ENCODE peak calls at places on chromosome 1, in seven cellular contexts. One of them, this sample, is unnamed.

GRCh38 chr1:904271-904950 is 19.3 kb upstream of the SAMD11 start:
- DNase-seq in dorsolateral prefrontal cortex: peak; percentile 63
- DNase-seq in lung: peak; percentile 82
- DNase-seq in astrocyte: peak; percentile 52
- DNase-seq in adrenal gland: peak; percentile 82
- DNase-seq in uterus: peak; percentile 62
- DNase-seq in tibial artery: peak; percentile 55
- DNase-seq in this sample: peak; percentile 79

GRCh38 chr1:112906155-112906698 is 49.8 kb downstream of the SLC16A1 start:
- DNase-seq in dorsolateral prefrontal cortex: no peak
- DNase-seq in lung: no peak
- DNase-seq in astrocyte: no peak
- DNase-seq in adrenal gland: no peak
- DNase-seq in uterus: no peak
- DNase-seq in tibial artery: no peak
- DNase-seq in this sample: no peak

GRCh38 chr1:156826596-156826995 is 9.9 kb upstream of the SH2D2A start:
- DNase-seq in dorsolateral prefrontal cortex: no peak
- DNase-seq in lung: no peak
- DNase-seq in astrocyte: peak; percentile 20
- DNase-seq in adrenal gland: no peak
- DNase-seq in uterus: no peak
- DNase-seq in tibial artery: no peak
- DNase-seq in this sample: no peak

GRCh38 chr1:7658127-7658498 is 113.0 kb upstream of the VAMP3 start:
- DNase-seq in dorsolateral prefrontal cortex: no peak
- DNase-seq in lung: no peak
- DNase-seq in astrocyte: no peak
- DNase-seq in adrenal gland: no peak
- DNase-seq in uterus: no peak
- DNase-seq in tibial artery: no peak
- DNase-seq in this sample: no peak

GRCh38 chr1:226063362-226064167 is 1.0 kb downstream of the H3-3A start:
- DNase-seq in dorsolateral prefrontal cortex: peak; percentile 44
- DNase-seq in lung: peak; percentile 37
- DNase-seq in astrocyte: peak; percentile 20
- DNase-seq in adrenal gland: peak; percentile 65
- DNase-seq in uterus: peak; percentile 55
- DNase-seq in tibial artery: peak; percentile 56
- DNase-seq in this sample: peak; percentile 13

GRCh38 chr1:110615548-110616130 is 9.5 kb upstream of the KCNA2 start:
- DNase-seq in dorsolateral prefrontal cortex: peak; percentile 93
- DNase-seq in lung: peak; percentile 59
- DNase-seq in astrocyte: peak; percentile 19
- DNase-seq in adrenal gland: peak; percentile 75
- DNase-seq in uterus: no peak
- DNase-seq in tibial artery: peak; percentile 54
- DNase-seq in this sample: no peak

GRCh38 chr1:167681024-167681423 is 40.8 kb upstream of the MPZL1 start:
- DNase-seq in dorsolateral prefrontal cortex: no peak
- DNase-seq in lung: no peak
- DNase-seq in astrocyte: no peak
- DNase-seq in adrenal gland: no peak
- DNase-seq in uterus: no peak
- DNase-seq in tibial artery: no peak
- DNase-seq in this sample: no peak

GRCh38 chr1:114108741-114109255 is 44.9 kb downstream of the SYT6 start:
- DNase-seq in dorsolateral prefrontal cortex: no peak
- DNase-seq in lung: no peak
- DNase-seq in astrocyte: peak; percentile 76
- DNase-seq in adrenal gland: no peak
- DNase-seq in uterus: no peak
- DNase-seq in tibial artery: no peak
- DNase-seq in this sample: no peak

GRCh38 chr1:16122361-16122881 is 33.4 kb downstream of the EPHA2 start:
- DNase-seq in dorsolateral prefrontal cortex: no peak
- DNase-seq in lung: no peak
- DNase-seq in astrocyte: peak; percentile 68
- DNase-seq in adrenal gland: no peak
- DNase-seq in uterus: no peak
- DNase-seq in tibial artery: no peak
- DNase-seq in this sample: no peak

GRCh38 chr1:16120411-16120810 is 35.5 kb downstream of the EPHA2 start:
- DNase-seq in dorsolateral prefrontal cortex: no peak
- DNase-seq in lung: no peak
- DNase-seq in astrocyte: no peak
- DNase-seq in adrenal gland: no peak
- DNase-seq in uterus: no peak
- DNase-seq in tibial artery: no peak
- DNase-seq in this sample: no peak

GRCh38 chr1:16119926-16120325 is 35.9 kb downstream of the EPHA2 start:
- DNase-seq in dorsolateral prefrontal cortex: no peak
- DNase-seq in lung: no peak
- DNase-seq in astrocyte: no peak
- DNase-seq in adrenal gland: no peak
- DNase-seq in uterus: no peak
- DNase-seq in tibial artery: no peak
- DNase-seq in this sample: no peak

GRCh38 chr1:16119504-16119903 is 36.4 kb downstream of the EPHA2 start:
- DNase-seq in dorsolateral prefrontal cortex: no peak
- DNase-seq in lung: no peak
- DNase-seq in astrocyte: no peak
- DNase-seq in adrenal gland: no peak
- DNase-seq in uterus: no peak
- DNase-seq in tibial artery: no peak
- DNase-seq in this sample: no peak

DNA sequence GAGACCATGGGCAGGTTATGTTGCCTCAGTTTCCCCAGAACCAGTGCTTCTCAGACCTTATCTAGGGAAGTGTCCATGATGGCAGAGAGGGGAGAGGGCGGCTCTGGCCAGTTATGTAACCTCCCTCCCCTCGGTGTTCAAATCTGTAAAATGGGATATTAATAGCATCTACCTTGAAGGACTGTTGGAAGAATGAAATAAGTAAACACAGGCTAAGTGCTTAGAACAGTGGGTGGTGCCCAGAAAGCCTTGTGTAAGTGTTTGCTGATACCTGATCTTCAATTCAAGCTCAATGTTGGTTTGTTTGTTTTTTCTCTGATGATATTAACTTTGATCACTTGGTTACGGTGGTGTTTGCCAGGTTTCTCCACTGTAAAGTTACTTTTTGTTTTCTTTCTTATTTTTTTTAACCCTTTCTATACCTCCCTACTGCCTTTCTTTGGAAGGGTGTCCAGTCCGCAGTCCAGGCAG is 34.9 kb downstream of the EPHA2 start:
- DNase-seq in dorsolateral prefrontal cortex: no peak
- DNase-seq in lung: no peak
- DNase-seq in astrocyte: no peak
- DNase-seq in adrenal gland: no peak
- DNase-seq in uterus: no peak
- DNase-seq in tibial artery: no peak
- DNase-seq in this sample: no peak
- H3K27ac ChIP-seq in dorsolateral prefrontal cortex: no peak overlapping the region
- H3K27ac ChIP-seq in lung: no peak overlapping the region
- H3K27ac ChIP-seq in astrocyte: no peak overlapping the region
- H3K27ac ChIP-seq in adrenal gland: no peak overlapping the region
- H3K27ac ChIP-seq in uterus: no peak overlapping the region
- H3K27ac ChIP-seq in tibial artery: no peak overlapping the region
- H3K27ac ChIP-seq in this sample: no peak overlapping the region

GRCh38 chr1:18119978-18120377 is 12.4 kb downstream of the IGSF21 start:
- DNase-seq in dorsolateral prefrontal cortex: no peak
- DNase-seq in lung: no peak
- DNase-seq in astrocyte: no peak
- DNase-seq in adrenal gland: no peak
- DNase-seq in uterus: no peak
- DNase-seq in tibial artery: no peak
- DNase-seq in this sample: no peak
- H3K27me3 ChIP-seq in dorsolateral prefrontal cortex: no peaks in the 10 kb centered on the region
- H3K27me3 ChIP-seq in lung: peaks cover 7% of the 10 kb centered on the region
- H3K27me3 ChIP-seq in astrocyte: peaks cover 4% of the 10 kb centered on the region
- H3K27me3 ChIP-seq in adrenal gland: peaks cover 5% of the 10 kb centered on the region
- H3K27me3 ChIP-seq in uterus: no peaks in the 10 kb centered on the region
- H3K27me3 ChIP-seq in tibial artery: peaks cover 72% of the 10 kb centered on the region
- H3K27me3 ChIP-seq in this sample: peaks cover 24% of the 10 kb centered on the region

GRCh38 chr1:220544901-220545303 is 17.0 kb downstream of the MARK1 start:
- DNase-seq in dorsolateral prefrontal cortex: no peak
- DNase-seq in lung: peak; percentile 39
- DNase-seq in astrocyte: no peak
- DNase-seq in adrenal gland: no peak
- DNase-seq in uterus: no peak
- DNase-seq in tibial artery: no peak
- DNase-seq in this sample: no peak
- TF ChIP-seq CTCF in dorsolateral prefrontal cortex: no peak
- TF ChIP-seq CTCF in lung: no peak
- TF ChIP-seq CTCF in astrocyte: no peak
- TF ChIP-seq CTCF in adrenal gland: no peak
- TF ChIP-seq CTCF in uterus: no peak
- TF ChIP-seq CTCF in tibial artery: no peak
- TF ChIP-seq CTCF in this sample: no peak

DNA sequence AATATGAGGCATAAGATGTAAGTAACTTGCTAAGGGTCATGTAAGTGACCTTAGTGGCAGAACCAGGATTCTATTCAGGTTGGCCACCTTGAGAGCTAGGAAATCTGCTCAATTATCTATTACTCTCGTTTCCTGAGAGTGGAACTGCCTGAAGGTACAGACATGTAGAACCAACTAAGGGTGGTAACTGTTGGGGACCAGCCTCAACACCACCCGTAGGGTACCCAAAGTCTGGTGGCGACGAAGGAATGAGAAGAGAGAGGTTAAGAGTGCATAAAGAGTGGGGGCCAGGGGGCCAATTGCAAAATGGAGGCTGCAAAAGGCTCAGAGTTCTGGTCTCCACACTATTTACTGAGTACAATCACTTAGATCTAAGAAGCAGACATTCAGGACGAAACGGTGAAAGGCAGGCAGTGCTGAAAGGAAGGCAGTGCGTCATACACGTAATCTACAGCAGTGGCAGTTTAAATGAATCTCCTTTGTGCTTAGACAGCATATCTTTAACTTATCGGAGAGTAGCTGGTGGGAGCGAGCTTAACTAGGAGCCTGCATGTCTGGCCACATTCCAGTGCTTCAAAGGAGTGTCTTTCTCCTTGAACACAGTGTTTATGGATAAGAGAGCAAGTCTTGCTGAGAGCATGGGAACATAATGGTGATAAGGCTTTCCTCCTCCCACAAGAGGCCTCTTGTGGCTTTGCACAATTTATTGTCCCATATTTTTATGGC is 25.0 kb downstream of the SRSF4 start:
- DNase-seq in dorsolateral prefrontal cortex: no peak
- DNase-seq in lung: no peak
- DNase-seq in astrocyte: peak; percentile 34
- DNase-seq in adrenal gland: peak; percentile 27
- DNase-seq in uterus: no peak
- DNase-seq in tibial artery: no peak
- DNase-seq in this sample: no peak
- H3K27ac ChIP-seq in dorsolateral prefrontal cortex: no peak overlapping the region
- H3K27ac ChIP-seq in lung: no peak overlapping the region
- H3K27ac ChIP-seq in astrocyte: no peak overlapping the region
- H3K27ac ChIP-seq in adrenal gland: peak overlapping the region; percentile 60
- H3K27ac ChIP-seq in uterus: peak overlapping the region; percentile 17
- H3K27ac ChIP-seq in tibial artery: no peak overlapping the region
- H3K27ac ChIP-seq in this sample: no peak overlapping the region

GRCh38 chr1:12598914-12599463 is 19.0 kb downstream of the DHRS3 start:
- DNase-seq in dorsolateral prefrontal cortex: no peak
- DNase-seq in lung: no peak
- DNase-seq in astrocyte: no peak
- DNase-seq in adrenal gland: no peak
- DNase-seq in uterus: no peak
- DNase-seq in tibial artery: no peak
- DNase-seq in this sample: no peak
- H3K27me3 ChIP-seq in dorsolateral prefrontal cortex: no peaks in the 10 kb centered on the region
- H3K27me3 ChIP-seq in lung: no peaks in the 10 kb centered on the region
- H3K27me3 ChIP-seq in astrocyte: no peaks in the 10 kb centered on the region
- H3K27me3 ChIP-seq in adrenal gland: no peaks in the 10 kb centered on the region
- H3K27me3 ChIP-seq in uterus: no peaks in the 10 kb centered on the region
- H3K27me3 ChIP-seq in tibial artery: no peaks in the 10 kb centered on the region
- H3K27me3 ChIP-seq in this sample: no peaks in the 10 kb centered on the region

This sample was measured in CD4-positive, alpha-beta T cell.